ENCODE peak calls at places on chromosome 7, in five cellular contexts. P is heart right ventricle, Q is fibroblast of the aortic adventitia, M is cardiac muscle cell, X is Caco-2. T is an unnamed sample.
A peak's percentile ranks its signal among the peaks of the same experiment; 100 is the strongest.

GRCh38 chr7:83677180-83677866 is 28.4 kb upstream of the SEMA3E start:
- DNase-seq in M (no peak), P (no peak), Q (peak; percentile 97), X (no peak), T (peak; percentile 85)

GRCh38 chr7:22129166-22129565 is 183.5 kb upstream of the CDCA7L start:
- DNase-seq in Q (no peak), X (no peak), P (no peak), M (no peak), T (no peak)

GRCh38 chr7:36794689-36795088 is 70.4 kb upstream of the AOAH start:
- DNase-seq in M (no peak), Q (no peak), P (no peak), X (no peak), T (peak; percentile 16)

GRCh38 chr7:108253275-108254044 is 123.3 kb upstream of the LAMB4 start:
- DNase-seq in M (no peak), Q (peak; percentile 69), P (no peak), X (no peak), T (peak; percentile 70)

GRCh38 chr7:124856299-124856888 is 73.2 kb downstream of the POT1 start:
- DNase-seq in X (peak; percentile 21), Q (peak; percentile 64), P (no peak), M (peak; percentile 49), T (peak; percentile 64)

GRCh38 chr7:145490356-145490755 is 626.2 kb upstream of the CNTNAP2 start:
- DNase-seq in P (no peak), Q (no peak), M (no peak), X (no peak), T (no peak)

GRCh38 chr7:156897673-156898072 is 4.7 kb upstream of the LMBR1 start:
- DNase-seq in Q (peak; percentile 56), X (peak; percentile 9), M (no peak), P (no peak), T (peak; percentile 53)

GRCh38 chr7:157474685-157475084 is 137.9 kb downstream of the DNAJB6 start:
- DNase-seq in P (no peak), M (no peak), X (peak; percentile 48), Q (no peak), T (peak; percentile 13)

GRCh38 chr7:98364220-98364619 is 36.7 kb downstream of the BAIAP2L1 start:
- DNase-seq in P (no peak), M (no peak), X (no peak), Q (no peak), T (no peak)

GRCh38 chr7:137987011-137987334 is 14.9 kb downstream of the CREB3L2 start:
- DNase-seq in Q (no peak), M (no peak), P (no peak), X (no peak), T (no peak)

GRCh38 chr7:94335586-94335985 is 59.1 kb upstream of the COL1A2 start:
- DNase-seq in X (no peak), P (no peak), Q (no peak), M (no peak), T (no peak)

GRCh38 chr7:39413866-39414668 is 152.1 kb upstream of the YAE1 start:
- DNase-seq in M (peak; percentile 79), X (peak; percentile 58), P (peak; percentile 18), Q (peak; percentile 11), T (peak; percentile 24)

GRCh38 chr7:138958026-138958956 is 22.9 kb downstream of the KIAA1549 start:
- DNase-seq in Q (no peak), X (no peak), P (no peak), M (no peak), T (peak; percentile 51)

GRCh38 chr7:77684030-77684429 is 12.2 kb upstream of the RSBN1L start:
- DNase-seq in Q (peak; percentile 79), M (peak; percentile 18), P (peak; percentile 65), X (peak; percentile 33), T (peak; percentile 89)

GRCh38 chr7:157615852-157616251 is 279.0 kb downstream of the DNAJB6 start:
- DNase-seq in P (no peak), Q (no peak), M (no peak), X (no peak), T (no peak)

GRCh38 chr7:24824896-24825295 is 67.6 kb upstream of the GSDME start:
- DNase-seq in M (no peak), Q (no peak), X (no peak), P (no peak), T (no peak)

GRCh38 chr7:1068656-1069055 is 19.3 kb upstream of the GPER1 start:
- DNase-seq in M (no peak), P (no peak), X (peak; percentile 69), Q (no peak), T (no peak)

GRCh38 chr7:22992874-22993840 is 20.8 kb downstream of the HYCC1 start:
- DNase-seq in Q (no peak), X (no peak), P (no peak), M (no peak), T (no peak)

GRCh38 chr7:131623154-131623553 is 66.7 kb upstream of the PODXL start:
- DNase-seq in Q (no peak), M (no peak), X (peak; percentile 84), P (peak; percentile 84), T (peak; percentile 78)

GRCh38 chr7:130365511-130366441 is 14.5 kb upstream of the CPA1 start:
- DNase-seq in M (no peak), P (no peak), X (peak; percentile 34), Q (peak; percentile 71), T (peak; percentile 48)

GRCh38 chr7:5607958-5608656 is 173.4 kb downstream of the RNF216 start:
- DNase-seq in M (no peak), P (no peak), X (no peak), Q (no peak), T (no peak)

GRCh38 chr7:34696415-34696814 is 38.4 kb downstream of the NPSR1 start:
- DNase-seq in M (no peak), Q (no peak), X (no peak), P (no peak), T (no peak)
- TF ChIP-seq CTCF in M (no peak), Q (no peak), X (no peak), P (no peak), T (no peak)

GRCh38 chr7:134886353-134887057 is 99.8 kb upstream of the AGBL3 start:
- DNase-seq in X (peak; percentile 50), P (peak; percentile 74), Q (peak; percentile 92), M (peak; percentile 37), T (peak; percentile 90)
- H3K4me3 ChIP-seq in X (no peak overlapping the region), P (no peak overlapping the region), Q (no peak overlapping the region), M (no peak overlapping the region), T (peak overlapping the region; percentile 12)

GRCh38 chr7:37916673-37917660 is at the start of gene SFRP4:
- DNase-seq in P (peak; percentile 61), X (peak; percentile 69), M (peak; percentile 81), Q (peak; percentile 90), T (peak; percentile 68)

GRCh38 chr7:37912756-37913155 is 3.9 kb downstream of the SFRP4 start:
- DNase-seq in Q (no peak), X (no peak), P (no peak), M (no peak), T (no peak)

GRCh38 chr7:37918526-37918925 is 1.9 kb upstream of the SFRP4 start:
- DNase-seq in X (no peak), M (no peak), P (no peak), Q (no peak), T (no peak)

GRCh38 chr7:37915438-37915837 is 1.2 kb downstream of the SFRP4 start:
- DNase-seq in P (peak; percentile 26), Q (peak; percentile 65), M (no peak), X (no peak), T (no peak)

DNA sequence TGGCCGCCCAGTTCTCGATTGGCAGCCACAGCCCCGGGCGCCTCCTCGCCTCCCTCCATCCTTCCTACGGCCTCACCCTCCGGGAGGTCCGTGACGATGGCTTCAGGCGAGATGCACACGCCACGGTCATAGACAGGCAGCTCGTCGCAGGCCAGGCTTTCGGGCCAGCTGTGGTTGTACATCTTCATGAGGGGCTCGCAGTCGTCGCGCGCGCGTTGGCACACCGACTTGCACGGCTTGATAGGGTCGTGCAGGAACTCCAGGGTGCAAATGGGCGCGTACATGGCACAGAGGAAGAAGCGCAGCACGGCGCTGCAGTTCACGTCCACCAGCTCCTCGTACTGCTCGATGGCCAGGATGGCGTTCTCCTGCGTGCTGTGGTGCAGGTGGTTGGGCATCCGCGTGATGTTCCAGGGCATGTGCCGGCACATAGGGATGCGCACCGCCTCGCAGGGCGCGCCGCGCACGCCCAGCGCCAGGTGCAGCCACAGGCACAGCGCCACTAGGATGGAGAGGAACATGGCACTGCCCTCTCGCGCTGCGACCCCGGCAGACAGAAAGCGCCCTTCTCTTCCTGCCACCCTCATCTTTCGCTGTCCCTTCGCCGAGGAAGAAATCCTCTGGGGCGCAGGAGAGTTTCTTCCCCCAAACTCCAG is 472 bp downstream of the SFRP4 start:
- DNase-seq in Q (peak; percentile 40), M (no peak), X (no peak), P (no peak), T (no peak)
- TF ChIP-seq CTCF in Q (no peak), M (no peak), X (no peak), P (no peak), T (no peak)

GRCh38 chr7:46291064-46291463 is 370.0 kb upstream of the IGFBP3 start:
- DNase-seq in P (no peak), Q (peak; percentile 53), X (no peak), M (peak; percentile 21), T (no peak)
- H3K4me3 ChIP-seq in P (no peak overlapping the region), Q (no peak overlapping the region), X (no peak overlapping the region), M (no peak overlapping the region), T (no peak overlapping the region)

T was measured in fibroblast of pulmonary artery.